ENCODE peak calls at places on chromosomes 3 and 15, in five cellular contexts. One of them, this sample, is unnamed.

GRCh38 chr3:43120937-43121336 is 15.1 kb upstream of the POMGNT2 start:
- DNase-seq in A673: no peak
- DNase-seq in psoas muscle: no peak
- DNase-seq in uterus: no peak
- DNase-seq in fibroblast of lung: no peak
- DNase-seq in this sample: no peak

GRCh38 chr3:144060881-144061280 is 89.3 kb downstream of the DIPK2A start:
- DNase-seq in A673: no peak
- DNase-seq in psoas muscle: no peak
- DNase-seq in uterus: no peak
- DNase-seq in fibroblast of lung: no peak
- DNase-seq in this sample: no peak

GRCh38 chr3:30643763-30644462 is 37.5 kb downstream of the TGFBR2 start:
- DNase-seq in A673: no peak
- DNase-seq in psoas muscle: no peak
- DNase-seq in uterus: no peak
- DNase-seq in fibroblast of lung: no peak
- DNase-seq in this sample: no peak

GRCh38 chr3:83235180-83235814 is 1473.9 kb upstream of the GBE1 start:
- DNase-seq in A673: no peak
- DNase-seq in psoas muscle: no peak
- DNase-seq in uterus: no peak
- DNase-seq in fibroblast of lung: no peak
- DNase-seq in this sample: no peak

GRCh38 chr15:67116742-67117141 is 51.3 kb downstream of the SMAD3 start:
- DNase-seq in A673: no peak
- DNase-seq in psoas muscle: no peak
- DNase-seq in uterus: no peak
- DNase-seq in fibroblast of lung: no peak
- DNase-seq in this sample: no peak

GRCh38 chr3:36678216-36679013 is 85.9 kb downstream of the DCLK3 start:
- DNase-seq in A673: peak; percentile 66
- DNase-seq in psoas muscle: no peak
- DNase-seq in uterus: no peak
- DNase-seq in fibroblast of lung: peak; percentile 42
- DNase-seq in this sample: no peak

GRCh38 chr3:185460719-185461350 is 38.0 kb downstream of the TMEM41A start:
- DNase-seq in A673: peak; percentile 56
- DNase-seq in psoas muscle: no peak
- DNase-seq in uterus: no peak
- DNase-seq in fibroblast of lung: peak; percentile 35
- DNase-seq in this sample: no peak

GRCh38 chr15:71792521-71792920 is 17.8 kb upstream of the NR2E3 start:
- DNase-seq in A673: peak; percentile 30
- DNase-seq in psoas muscle: no peak
- DNase-seq in uterus: no peak
- DNase-seq in fibroblast of lung: peak; percentile 64
- DNase-seq in this sample: peak; percentile 41

GRCh38 chr3:64575211-64575844 is 112.5 kb downstream of the ADAMTS9 start:
- DNase-seq in A673: peak; percentile 11
- DNase-seq in psoas muscle: no peak
- DNase-seq in uterus: no peak
- DNase-seq in fibroblast of lung: peak; percentile 35
- DNase-seq in this sample: no peak

GRCh38 chr3:108462899-108463298 is 47.5 kb downstream of the MYH15 start:
- DNase-seq in A673: peak; percentile 19
- DNase-seq in psoas muscle: no peak
- DNase-seq in uterus: no peak
- DNase-seq in fibroblast of lung: peak; percentile 29
- DNase-seq in this sample: no peak

GRCh38 chr15:60358935-60359672 is 38.7 kb downstream of the ANXA2 start:
- DNase-seq in A673: no peak
- DNase-seq in psoas muscle: no peak
- DNase-seq in uterus: no peak
- DNase-seq in fibroblast of lung: peak; percentile 76
- DNase-seq in this sample: no peak

GRCh38 chr3:99915911-99916310 is 98.2 kb downstream of the CMSS1 start:
- DNase-seq in A673: no peak
- DNase-seq in psoas muscle: no peak
- DNase-seq in uterus: no peak
- DNase-seq in fibroblast of lung: no peak
- DNase-seq in this sample: no peak

GRCh38 chr3:54599741-54600140 is 328.1 kb downstream of the LRTM1 start:
- DNase-seq in A673: no peak
- DNase-seq in psoas muscle: peak; percentile 67
- DNase-seq in uterus: no peak
- DNase-seq in fibroblast of lung: no peak
- DNase-seq in this sample: no peak
- TF ChIP-seq CTCF in A673: no peak
- TF ChIP-seq CTCF in psoas muscle: no peak
- TF ChIP-seq CTCF in uterus: no peak
- TF ChIP-seq CTCF in fibroblast of lung: no peak
- TF ChIP-seq CTCF in this sample: no peak

GRCh38 chr3:188510366-188510765 is 356.4 kb downstream of the LPP start:
- DNase-seq in A673: peak; percentile 52
- DNase-seq in psoas muscle: no peak
- DNase-seq in uterus: no peak
- DNase-seq in fibroblast of lung: peak; percentile 87
- DNase-seq in this sample: no peak

GRCh38 chr3:188508454-188508853 is 354.5 kb downstream of the LPP start:
- DNase-seq in A673: peak; percentile 82
- DNase-seq in psoas muscle: no peak
- DNase-seq in uterus: no peak
- DNase-seq in fibroblast of lung: no peak
- DNase-seq in this sample: no peak

GRCh38 chr3:188503647-188504046 is 349.7 kb downstream of the LPP start:
- DNase-seq in A673: no peak
- DNase-seq in psoas muscle: no peak
- DNase-seq in uterus: no peak
- DNase-seq in fibroblast of lung: no peak
- DNase-seq in this sample: no peak

GRCh38 chr3:188509316-188509715 is 355.4 kb downstream of the LPP start:
- DNase-seq in A673: peak; percentile 88
- DNase-seq in psoas muscle: no peak
- DNase-seq in uterus: no peak
- DNase-seq in fibroblast of lung: no peak
- DNase-seq in this sample: no peak

DNA sequence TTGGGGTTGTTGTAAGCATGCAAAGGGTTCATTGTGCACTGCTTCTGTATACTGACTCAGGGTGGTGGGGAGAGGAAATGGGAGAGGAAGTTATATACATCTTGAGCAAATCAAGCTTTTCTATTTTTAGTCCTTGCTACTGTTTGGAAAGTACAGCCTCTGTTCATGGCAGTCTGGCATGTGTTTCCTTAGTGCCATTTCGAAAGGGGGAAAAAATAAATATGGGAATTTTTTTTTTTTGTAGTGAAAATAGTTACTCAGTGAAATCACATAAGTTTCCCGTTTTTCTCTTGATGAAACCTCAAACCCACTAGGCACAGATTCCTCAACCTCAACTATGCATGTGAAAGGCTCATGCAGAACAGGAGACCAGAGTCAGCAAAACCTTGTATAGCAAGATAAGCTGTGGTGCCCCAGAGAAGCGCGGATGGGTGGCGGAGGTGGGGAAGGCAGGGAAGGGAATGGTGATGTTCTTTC is 353.3 kb downstream of the LPP start:
- DNase-seq in A673: peak; percentile 63
- DNase-seq in psoas muscle: no peak
- DNase-seq in uterus: no peak
- DNase-seq in fibroblast of lung: peak; percentile 93
- DNase-seq in this sample: peak; percentile 83
- H3K4me3 ChIP-seq in A673: no peak overlapping the region
- H3K4me3 ChIP-seq in psoas muscle: no peak overlapping the region
- H3K4me3 ChIP-seq in uterus: no peak overlapping the region
- H3K4me3 ChIP-seq in fibroblast of lung: no peak overlapping the region
- H3K4me3 ChIP-seq in this sample: no peak overlapping the region

GRCh38 chr15:90912770-90913075 is 9.6 kb downstream of the MAN2A2 start:
- DNase-seq in A673: no peak
- DNase-seq in psoas muscle: peak; percentile 28
- DNase-seq in uterus: no peak
- DNase-seq in fibroblast of lung: no peak
- DNase-seq in this sample: no peak

GRCh38 chr15:90915216-90915807 is 12.2 kb downstream of the MAN2A2 start:
- DNase-seq in A673: no peak
- DNase-seq in psoas muscle: peak; percentile 52
- DNase-seq in uterus: no peak
- DNase-seq in fibroblast of lung: no peak
- DNase-seq in this sample: no peak

GRCh38 chr15:90913398-90913944 is 10.4 kb downstream of the MAN2A2 start:
- DNase-seq in A673: no peak
- DNase-seq in psoas muscle: peak; percentile 31
- DNase-seq in uterus: no peak
- DNase-seq in fibroblast of lung: no peak
- DNase-seq in this sample: no peak

GRCh38 chr15:90915808-90916440 is 12.8 kb downstream of the MAN2A2 start:
- DNase-seq in A673: no peak
- DNase-seq in psoas muscle: peak; percentile 87
- DNase-seq in uterus: no peak
- DNase-seq in fibroblast of lung: peak; percentile 58
- DNase-seq in this sample: no peak

DNA sequence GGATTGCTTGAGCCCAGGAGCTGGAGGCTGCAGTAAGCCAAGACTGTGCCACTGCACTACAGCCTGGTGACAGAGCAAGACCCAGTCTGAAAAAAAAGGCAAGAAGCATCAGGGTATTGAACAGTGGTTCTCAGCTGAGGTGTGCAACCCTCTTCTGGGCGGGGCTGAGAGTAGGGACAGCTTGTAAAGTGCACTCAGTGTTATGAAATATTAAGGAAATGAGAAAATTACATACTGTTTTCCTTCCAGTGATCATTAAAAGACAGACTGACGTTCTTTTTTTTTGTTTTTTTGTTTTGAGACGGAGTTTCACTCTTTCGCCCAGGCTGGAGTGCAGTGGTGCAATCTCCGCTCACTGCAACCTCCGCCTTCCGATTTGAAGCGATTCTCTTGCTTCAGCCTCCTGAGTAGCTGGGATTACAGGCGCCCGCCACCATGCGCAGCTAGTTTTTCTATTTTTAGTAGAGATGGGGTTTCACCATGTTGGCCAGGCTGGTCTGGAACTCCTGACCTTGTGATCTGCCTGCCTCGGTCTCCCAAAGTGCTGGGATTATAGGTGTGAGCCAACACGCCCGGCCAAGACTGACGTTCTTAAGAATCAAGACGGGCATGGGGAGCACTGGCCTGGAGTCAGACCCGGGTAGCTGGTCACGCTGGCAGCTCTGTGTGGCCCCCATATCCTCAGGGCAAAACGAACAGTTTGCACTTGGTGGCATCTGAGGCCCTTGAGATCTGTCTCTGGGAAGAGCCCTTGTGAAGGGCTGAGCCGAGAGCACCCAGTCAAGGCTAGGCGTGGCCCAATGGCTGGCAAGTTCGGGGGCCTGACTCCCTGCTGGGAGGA is 11.4 kb downstream of the MAN2A2 start:
- DNase-seq in A673: no peak
- DNase-seq in psoas muscle: peak; percentile 50
- DNase-seq in uterus: no peak
- DNase-seq in fibroblast of lung: no peak
- DNase-seq in this sample: no peak
- H3K36me3 ChIP-seq in A673: peaks cover 78% of the 10 kb centered on the region
- H3K36me3 ChIP-seq in psoas muscle: peaks cover 14% of the 10 kb centered on the region
- H3K36me3 ChIP-seq in uterus: no peaks in the 10 kb centered on the region
- H3K36me3 ChIP-seq in fibroblast of lung: peaks cover 20% of the 10 kb centered on the region
- H3K36me3 ChIP-seq in this sample: peaks cover 40% of the 10 kb centered on the region

DNA sequence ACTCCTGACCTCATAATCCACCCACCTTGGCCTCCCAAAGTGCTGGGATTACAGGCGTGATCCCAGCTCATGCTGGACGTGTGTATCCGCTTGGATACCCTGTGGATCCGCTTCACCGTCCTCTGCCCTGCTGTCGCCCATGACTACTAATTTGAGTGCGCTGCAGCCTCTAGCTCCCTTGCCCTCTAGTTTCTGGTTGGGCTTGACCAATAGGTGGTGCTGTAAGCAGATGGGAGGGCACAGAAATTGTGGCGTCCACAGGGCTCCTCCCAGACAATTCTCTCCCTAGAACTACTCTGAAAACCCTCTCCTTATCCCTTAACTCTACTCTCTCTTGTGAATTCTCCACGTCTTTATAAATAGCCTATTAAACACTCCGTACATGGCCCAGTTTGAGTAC is 36.2 kb downstream of the ZPLD1 start:
- DNase-seq in A673: peak; percentile 60
- DNase-seq in psoas muscle: no peak
- DNase-seq in uterus: no peak
- DNase-seq in fibroblast of lung: no peak
- DNase-seq in this sample: no peak
- TF ChIP-seq CTCF in A673: peak; percentile 55
- TF ChIP-seq CTCF in psoas muscle: no peak
- TF ChIP-seq CTCF in uterus: no peak
- TF ChIP-seq CTCF in fibroblast of lung: no peak
- TF ChIP-seq CTCF in this sample: no peak

GRCh38 chr15:88987951-88988671 is 74.9 kb upstream of the MFGE8 start:
- DNase-seq in A673: no peak
- DNase-seq in psoas muscle: no peak
- DNase-seq in uterus: no peak
- DNase-seq in fibroblast of lung: no peak
- DNase-seq in this sample: no peak
- H3K4me3 ChIP-seq in A673: no peak overlapping the region
- H3K4me3 ChIP-seq in psoas muscle: no peak overlapping the region
- H3K4me3 ChIP-seq in uterus: no peak overlapping the region
- H3K4me3 ChIP-seq in fibroblast of lung: no peak overlapping the region
- H3K4me3 ChIP-seq in this sample: no peak overlapping the region

DNA sequence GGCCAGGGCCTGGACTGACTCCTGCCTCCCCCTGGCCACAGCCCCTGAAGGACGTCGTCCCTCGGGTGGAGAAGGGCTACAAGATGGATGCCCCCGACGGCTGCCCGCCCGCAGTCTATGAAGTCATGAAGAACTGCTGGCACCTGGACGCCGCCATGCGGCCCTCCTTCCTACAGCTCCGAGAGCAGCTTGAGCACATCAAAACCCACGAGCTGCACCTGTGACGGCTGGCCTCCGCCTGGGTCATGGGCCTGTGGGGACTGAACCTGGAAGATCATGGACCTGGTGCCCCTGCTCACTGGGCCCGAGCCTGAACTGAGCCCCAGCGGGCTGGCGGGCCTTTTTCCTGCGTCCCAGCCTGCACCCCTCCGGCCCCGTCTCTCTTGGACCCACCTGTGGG is 10.3 kb upstream of the LMAN1L start:
- DNase-seq in A673: no peak
- DNase-seq in psoas muscle: no peak
- DNase-seq in uterus: no peak
- DNase-seq in fibroblast of lung: no peak
- DNase-seq in this sample: no peak
- H3K36me3 ChIP-seq in A673: peaks cover 40% of the 10 kb centered on the region
- H3K36me3 ChIP-seq in psoas muscle: peaks cover 4% of the 10 kb centered on the region
- H3K36me3 ChIP-seq in uterus: no peaks in the 10 kb centered on the region
- H3K36me3 ChIP-seq in fibroblast of lung: peaks cover 26% of the 10 kb centered on the region
- H3K36me3 ChIP-seq in this sample: peaks cover 30% of the 10 kb centered on the region

DNA sequence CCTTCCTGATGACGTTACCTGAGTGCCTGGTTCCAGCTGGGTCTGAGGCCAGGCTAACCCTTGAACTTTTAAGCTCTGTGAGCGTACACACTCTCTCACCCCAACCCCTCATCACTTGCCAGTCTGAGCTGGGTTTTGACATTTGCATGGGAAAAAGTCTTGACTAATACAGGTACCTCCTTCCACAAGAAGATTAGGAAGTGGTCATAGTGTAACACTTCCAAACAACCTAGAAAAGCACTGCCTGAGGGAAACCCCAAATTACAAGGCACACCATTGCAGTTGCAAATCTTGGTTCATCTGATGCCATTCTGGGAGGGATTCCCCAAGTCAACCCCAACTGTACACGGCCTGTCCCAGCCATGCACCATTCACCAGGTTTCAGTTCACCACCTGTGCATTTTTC is 499.8 kb downstream of the FOXP1 start:
- DNase-seq in A673: no peak
- DNase-seq in psoas muscle: no peak
- DNase-seq in uterus: no peak
- DNase-seq in fibroblast of lung: no peak
- DNase-seq in this sample: no peak
- TF ChIP-seq CTCF in A673: no peak
- TF ChIP-seq CTCF in psoas muscle: no peak
- TF ChIP-seq CTCF in uterus: no peak
- TF ChIP-seq CTCF in fibroblast of lung: no peak
- TF ChIP-seq CTCF in this sample: no peak